ENCODE peak calls at places on chromosomes 12 and 14, in five cellular contexts. C is gastrocnemius medialis; X is HL-60; B is CD8-positive, alpha-beta T cell; G is astrocyte of the spinal cord. J is an unnamed sample.

GRCh38 chr12:62799126-62799736 is 135.7 kb downstream of the PPM1H start:
- DNase-seq in C (no peak), X (peak), B (peak), G (peak), J (no peak)

GRCh38 chr14:21652209-21652808 is 1.3 kb upstream of the OR4E2 start:
- DNase-seq in C (no peak), X (no peak), B (no peak), G (no peak), J (no peak)

GRCh38 chr12:50302686-50303085 is 19.4 kb upstream of the LIMA1 start:
- DNase-seq in C (no peak), X (no peak), B (no peak), G (no peak), J (no peak)

GRCh38 chr14:90658541-90658967 is 157.7 kb downstream of the TTC7B start:
- DNase-seq in C (no peak), X (peak), B (no peak), G (peak), J (no peak)

GRCh38 chr14:104009297-104009696 is 67.0 kb upstream of the RD3L start:
- DNase-seq in C (no peak), X (no peak), B (no peak), G (no peak), J (no peak)

GRCh38 chr12:19036673-19037357 is 92.7 kb upstream of the PLEKHA5 start:
- DNase-seq in C (no peak), X (no peak), B (no peak), G (peak), J (no peak)

GRCh38 chr14:51308872-51309271 is 68.8 kb downstream of the TMX1 start:
- DNase-seq in C (no peak), X (no peak), B (no peak), G (no peak), J (no peak)

GRCh38 chr14:102772781-102773570 is 4.3 kb upstream of the TRAF3 start:
- DNase-seq in C (no peak), X (peak), B (no peak), G (no peak), J (no peak)

GRCh38 chr12:131375972-131376345 is 334.9 kb upstream of the SFSWAP start:
- DNase-seq in C (no peak), X (no peak), B (no peak), G (no peak), J (no peak)

GRCh38 chr14:103391048-103391447 is 5.8 kb downstream of the MARK3 start:
- DNase-seq in C (no peak), X (peak), B (peak), G (peak), J (no peak)

GRCh38 chr12:117699575-117699974 is 269.2 kb downstream of the KSR2 start:
- DNase-seq in C (no peak), X (no peak), B (no peak), G (no peak), J (no peak)

GRCh38 chr12:119020377-119021360 is 39.3 kb downstream of the SRRM4 start:
- DNase-seq in C (no peak), X (peak), B (no peak), G (no peak), J (no peak)

GRCh38 chr14:36659822-36660735 is 1.6 kb upstream of the PAX9 start:
- DNase-seq in C (no peak), X (no peak), B (no peak), G (no peak), J (peak)

GRCh38 chr14:98207466-98207865 is 1064.5 kb downstream of the BCL11B start:
- DNase-seq in C (no peak), X (no peak), B (no peak), G (no peak), J (no peak)

GRCh38 chr14:98200621-98201020 is 1071.4 kb downstream of the BCL11B start:
- DNase-seq in C (no peak), X (no peak), B (no peak), G (no peak), J (no peak)

GRCh38 chr14:98203421-98203820 is 1068.6 kb downstream of the BCL11B start:
- DNase-seq in C (no peak), X (no peak), B (no peak), G (no peak), J (no peak)

GRCh38 chr14:98208074-98208675 is 1063.8 kb downstream of the BCL11B start:
- DNase-seq in C (no peak), X (no peak), B (no peak), G (no peak), J (no peak)

DNA sequence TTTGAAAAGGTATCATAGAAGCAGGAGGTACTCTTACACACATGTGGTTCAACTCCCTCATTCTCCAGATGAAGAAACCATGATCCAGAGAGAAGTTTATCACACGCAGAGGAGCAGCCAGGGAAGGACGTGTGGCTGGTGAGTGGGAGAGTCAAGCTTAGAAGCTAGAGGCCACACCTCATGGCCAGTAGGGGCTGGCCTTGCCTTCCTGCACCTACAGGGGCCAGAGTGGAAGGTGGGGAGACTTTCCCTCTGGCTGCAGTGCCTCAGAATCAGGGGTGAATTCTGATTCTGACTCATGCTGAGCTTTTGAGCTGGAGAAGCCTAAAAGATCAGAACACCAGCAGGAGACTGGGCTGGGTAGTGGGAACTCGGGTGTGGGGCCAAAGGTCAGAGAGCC is 1067.9 kb downstream of the BCL11B start:
- DNase-seq in C (no peak), X (no peak), B (no peak), G (no peak), J (no peak)
- H3K4me3 ChIP-seq in C (no peak), X (no peak), B (peak), G (no peak), J (no peak)

DNA sequence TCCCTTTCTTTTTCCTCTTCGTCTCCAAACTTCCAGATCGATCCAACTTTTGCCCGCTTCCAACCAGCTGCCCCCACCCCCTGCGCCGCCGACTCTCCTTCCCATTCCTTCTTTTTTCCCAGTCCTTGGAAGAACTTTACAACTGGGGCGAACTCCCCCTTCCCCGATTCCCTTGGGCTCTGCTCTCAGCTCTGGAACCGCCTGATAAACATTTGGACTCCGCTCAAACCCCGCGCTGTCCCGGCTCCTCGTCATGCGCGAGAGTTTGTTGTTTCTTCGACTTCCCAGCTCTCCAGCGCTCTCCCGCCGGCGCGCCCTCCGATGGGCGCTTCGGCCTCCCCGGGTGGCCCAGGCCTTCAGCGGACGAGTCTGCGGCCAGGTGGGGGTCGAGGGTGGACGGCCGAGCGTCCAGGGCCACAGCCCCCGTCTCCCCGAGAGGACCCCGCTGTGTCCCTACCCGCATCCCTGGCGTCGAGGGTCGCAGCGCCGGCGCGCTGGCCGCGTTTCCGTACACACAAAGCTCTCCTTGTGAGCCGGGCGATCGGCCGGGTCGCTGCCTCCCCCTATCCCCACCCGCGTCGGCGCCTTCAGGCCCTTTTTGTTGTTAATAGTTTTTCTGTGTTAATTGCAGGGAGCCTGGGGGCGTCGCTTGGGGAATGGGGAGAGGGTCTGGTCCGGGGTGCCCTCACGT is 819 bp downstream of the MMP14 start:
- DNase-seq in C (no peak), X (no peak), B (no peak), G (peak), J (no peak)
- H3K4me3 ChIP-seq in C (peak), X (peak), B (peak), G (peak), J (peak)

GRCh38 chr14:95095991-95096390 is 61.3 kb downstream of the DICER1 start:
- DNase-seq in C (no peak), X (no peak), B (no peak), G (no peak), J (no peak)
- H3K4me3 ChIP-seq in C (no peak), X (no peak), B (no peak), G (no peak), J (no peak)

GRCh38 chr12:113461666-113462065 is 10.0 kb downstream of the LHX5 start:
- DNase-seq in C (no peak), X (peak), B (no peak), G (no peak), J (no peak)

GRCh38 chr12:113463746-113464743 is 7.6 kb downstream of the LHX5 start:
- DNase-seq in C (no peak), X (no peak), B (no peak), G (no peak), J (no peak)

GRCh38 chr12:113462117-113462774 is 9.4 kb downstream of the LHX5 start:
- DNase-seq in C (peak), X (peak), B (peak), G (peak), J (peak)

GRCh38 chr12:113464852-113465719 is 6.6 kb downstream of the LHX5 start:
- DNase-seq in C (no peak), X (no peak), B (no peak), G (no peak), J (no peak)

DNA sequence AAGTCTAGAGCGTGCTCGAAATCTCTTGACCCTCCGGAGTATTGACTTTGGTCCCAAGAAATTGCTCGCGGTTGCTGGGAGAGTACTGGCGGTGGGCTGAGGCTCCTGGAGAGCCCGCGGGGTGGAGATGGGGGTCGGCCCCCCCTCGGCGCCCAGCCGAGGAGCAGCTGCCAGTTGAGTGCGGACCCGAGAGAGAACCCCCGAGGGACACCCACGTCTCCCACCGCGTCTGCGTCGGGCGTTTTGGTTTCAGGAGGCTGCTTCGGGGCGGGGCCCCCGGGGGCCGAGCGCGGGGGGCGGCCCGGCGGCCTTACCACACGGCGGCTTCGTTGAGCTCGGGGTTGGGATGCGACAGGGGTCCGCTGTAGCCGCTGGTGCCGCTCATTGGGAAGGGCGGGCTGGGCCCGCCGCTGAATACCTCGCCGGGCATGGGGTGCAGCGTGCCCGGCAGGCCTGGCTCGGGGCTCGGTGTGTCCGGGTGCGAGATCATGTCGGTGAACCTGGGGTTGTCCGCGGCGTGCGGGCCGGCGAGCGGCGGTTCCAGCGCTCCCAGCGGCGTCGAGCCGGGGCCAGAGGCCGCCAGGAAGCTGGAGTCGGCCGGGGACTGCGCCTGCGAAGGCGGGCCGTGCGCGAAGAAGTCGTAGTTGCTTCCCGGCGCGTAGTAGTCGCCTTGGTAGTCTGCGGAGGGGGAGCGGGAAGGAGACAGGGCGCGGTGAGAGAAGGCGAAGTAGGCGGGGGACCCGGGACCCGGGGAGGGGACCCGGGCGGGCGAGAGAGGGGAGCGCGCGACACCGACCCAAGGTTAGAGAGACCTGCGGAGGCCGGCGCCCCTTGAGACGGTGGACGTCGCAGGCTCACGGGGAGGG is 8.6 kb downstream of the LHX5 start:
- DNase-seq in C (no peak), X (no peak), B (no peak), G (no peak), J (no peak)
- H3K4me3 ChIP-seq in C (peak), X (no peak), B (peak), G (no peak), J (peak)

GRCh38 chr12:16346931-16347330 is 514 bp upstream of the MGST1 start:
- DNase-seq in C (no peak), X (no peak), B (no peak), G (no peak), J (no peak)

GRCh38 chr12:16350682-16351081 is 3.2 kb downstream of the MGST1 start:
- DNase-seq in C (peak), X (peak), B (no peak), G (peak), J (peak)

GRCh38 chr12:16348435-16349131 is 1.1 kb downstream of the MGST1 start:
- DNase-seq in C (no peak), X (no peak), B (no peak), G (no peak), J (no peak)

GRCh38 chr12:16347391-16348298 is at the start of gene MGST1:
- DNase-seq in C (peak), X (peak), B (no peak), G (peak), J (peak)

DNA sequence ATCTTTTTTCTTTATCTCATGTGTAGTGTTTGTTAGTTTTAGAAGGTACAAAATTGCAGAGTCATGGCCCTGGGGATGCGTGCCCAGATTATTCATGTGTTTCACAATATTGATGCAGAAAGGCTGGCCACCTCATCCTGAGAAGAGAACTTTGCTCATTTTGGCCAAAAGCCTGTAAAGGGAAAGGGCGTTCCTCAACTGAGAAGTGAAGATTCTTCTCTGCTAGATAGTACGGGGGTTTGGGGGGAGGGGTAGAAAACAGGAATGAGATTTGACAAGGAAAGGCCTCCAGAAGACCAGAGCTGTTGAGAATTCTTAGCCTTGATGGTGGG is 1.7 kb downstream of the MGST1 start:
- DNase-seq in C (peak), X (peak), B (no peak), G (peak), J (peak)
- H3K4me3 ChIP-seq in C (peak), X (peak), B (no peak), G (peak), J (peak)

GRCh38 chr14:95513261-95513660 is 3.2 kb downstream of the SYNE3 start:
- DNase-seq in C (no peak), X (no peak), B (no peak), G (no peak), J (no peak)

GRCh38 chr14:95514131-95515079 is 2.0 kb downstream of the SYNE3 start:
- DNase-seq in C (no peak), X (no peak), B (no peak), G (no peak), J (no peak)

GRCh38 chr14:95515523-95516517 is 630 bp downstream of the SYNE3 start:
- DNase-seq in C (peak), X (peak), B (peak), G (no peak), J (peak)

GRCh38 chr14:95516554-95517209 is at the start of gene SYNE3:
- DNase-seq in C (peak), X (no peak), B (peak), G (no peak), J (peak)

DNA sequence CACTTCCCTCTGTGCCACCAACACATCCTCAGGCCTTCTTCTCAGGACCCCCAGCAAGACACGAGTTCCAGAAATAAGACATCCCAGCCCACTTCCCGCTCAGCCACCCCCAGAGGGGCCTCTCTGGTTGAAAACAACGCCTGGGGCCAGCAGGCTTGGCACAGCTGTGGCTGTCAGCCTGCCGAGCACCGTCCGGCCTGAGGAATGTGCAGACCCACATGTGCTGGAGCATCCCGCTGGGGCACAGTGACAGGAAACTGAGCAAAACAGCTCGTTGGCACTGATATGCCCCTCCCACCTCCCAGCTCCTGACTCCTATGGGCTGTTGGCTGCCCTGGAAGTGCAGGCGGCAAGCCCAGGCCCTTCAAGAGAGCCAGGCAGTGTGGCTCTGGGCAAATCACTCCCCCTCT is 1.4 kb downstream of the SYNE3 start:
- DNase-seq in C (peak), X (peak), B (no peak), G (peak), J (peak)
- H3K4me3 ChIP-seq in C (peak), X (peak), B (peak), G (peak), J (peak)

DNA sequence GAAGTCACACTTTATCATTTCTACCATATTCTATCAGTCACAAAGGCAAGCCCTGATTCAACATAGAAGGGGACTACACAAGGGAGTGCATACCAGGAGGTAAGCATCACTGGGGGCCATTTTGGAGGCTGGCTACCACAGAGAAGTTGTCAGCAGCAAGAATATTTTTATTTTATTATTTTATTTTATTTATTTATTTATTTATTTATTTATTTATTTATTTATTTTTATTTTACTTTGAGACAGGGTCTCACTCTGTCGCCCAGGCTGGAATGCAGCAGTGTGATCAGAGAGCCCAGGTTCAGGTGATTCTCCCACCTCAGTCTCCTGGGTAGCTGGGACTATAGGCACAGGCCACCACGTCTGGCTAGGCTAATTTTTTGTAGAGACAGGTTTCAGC is 7.8 kb upstream of the SLC38A2 start:
- DNase-seq in C (no peak), X (no peak), B (no peak), G (no peak), J (no peak)
- H3K4me3 ChIP-seq in C (no peak), X (no peak), B (no peak), G (no peak), J (no peak)

DNA sequence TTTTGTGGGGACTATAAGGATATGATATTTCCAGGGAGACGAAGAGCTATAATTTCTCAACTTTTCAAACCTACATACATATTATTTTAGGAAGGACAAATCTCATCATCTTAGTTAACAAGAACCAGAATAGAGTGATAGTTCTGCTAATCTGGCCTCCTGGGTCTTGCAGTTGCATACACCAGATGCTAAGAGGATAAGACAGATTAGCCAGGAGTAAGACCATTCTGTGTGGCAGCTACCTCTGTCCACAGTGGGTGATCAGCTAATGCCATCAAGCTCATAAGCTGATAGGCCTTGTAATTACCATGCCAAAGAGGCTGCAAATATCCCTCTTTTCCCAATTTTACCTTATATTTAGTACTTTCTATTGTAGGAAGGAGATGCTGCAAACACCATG is 776.8 kb downstream of the NRXN3 start:
- DNase-seq in C (no peak), X (no peak), B (no peak), G (no peak), J (no peak)
- H3K4me3 ChIP-seq in C (no peak), X (no peak), B (no peak), G (no peak), J (no peak)

DNA sequence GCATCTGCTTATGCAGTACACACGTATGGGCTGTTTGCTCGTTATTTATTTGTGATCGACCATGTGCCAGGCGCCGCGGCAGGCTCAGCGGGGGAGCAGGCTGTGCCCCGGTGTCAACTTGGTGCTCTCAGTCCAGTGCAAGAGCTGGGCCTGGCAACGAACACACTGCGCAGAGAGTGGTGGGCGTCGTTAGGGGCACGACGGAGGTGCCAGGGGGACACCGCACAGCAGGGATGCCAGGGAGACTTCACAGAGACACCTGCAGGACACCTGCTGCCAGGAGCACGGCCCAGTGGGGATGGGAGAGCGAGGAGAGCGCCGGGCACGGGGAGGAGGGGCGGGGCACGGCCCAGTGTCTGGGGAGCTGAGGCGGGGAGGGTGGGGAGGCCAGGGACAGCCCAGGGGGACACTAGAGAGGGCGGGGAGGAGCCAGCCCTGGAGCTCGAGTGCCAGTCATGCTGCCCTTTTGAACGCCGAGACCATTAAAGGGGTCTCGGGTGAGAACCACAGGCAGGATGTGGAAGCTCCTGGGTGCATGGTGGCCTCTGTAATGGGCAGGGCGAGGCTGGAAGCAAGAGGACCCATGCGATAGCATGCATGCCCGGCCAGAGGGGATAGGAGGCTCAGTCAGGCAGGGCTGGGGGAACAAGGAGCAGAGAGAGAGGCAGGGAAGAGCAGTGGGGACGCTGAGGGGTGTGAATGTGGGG is 667 bp upstream of the LRCOL1 start:
- DNase-seq in C (no peak), X (no peak), B (no peak), G (no peak), J (no peak)
- H3K4me3 ChIP-seq in C (no peak), X (no peak), B (no peak), G (no peak), J (no peak)